ENCODE peak calls at places on chromosomes 16 and 17, in five cellular contexts. S is central memory CD4-positive, alpha-beta T cell; N is PC-3; E is left ventricle myocardium inferior; C is brain microvascular endothelial cell. Q is an unnamed sample.

GRCh38 chr16:47058295-47059086 is 85.0 kb upstream of the DNAJA2 start:
- DNase-seq in C (peak), E (no peak), N (no peak), S (no peak), Q (no peak)

GRCh38 chr17:11644265-11645212 is 46.3 kb downstream of the DNAH9 start:
- DNase-seq in C (peak), S (peak), E (peak), N (peak), Q (peak)

GRCh38 chr17:7573324-7574080 is 5.9 kb upstream of the CD68 start:
- DNase-seq in C (peak), S (peak), E (peak), N (peak), Q (peak)

GRCh38 chr16:24776486-24777220 is 47.2 kb downstream of the TNRC6A start:
- DNase-seq in E (peak), N (no peak), S (no peak), C (peak), Q (peak)

GRCh38 chr17:49582055-49582703 is 6.5 kb downstream of the NXPH3 start:
- DNase-seq in N (no peak), E (no peak), S (no peak), C (no peak), Q (no peak)

GRCh38 chr16:73020409-73020884 is 27.5 kb downstream of the ZFHX3 start:
- DNase-seq in N (peak), S (no peak), E (peak), C (peak), Q (peak)

GRCh38 chr17:48551601-48552452 is 6.9 kb upstream of the HOXB2 start:
- DNase-seq in C (no peak), S (no peak), E (no peak), N (no peak), Q (peak)

GRCh38 chr16:29007865-29008593 is 23.2 kb downstream of the LAT start:
- DNase-seq in S (peak), C (peak), E (no peak), N (peak), Q (peak)

GRCh38 chr17:76252040-76252954 is 12.0 kb upstream of the RNF157 start:
- DNase-seq in E (no peak), C (peak), N (peak), S (peak), Q (peak)

GRCh38 chr17:43556292-43556691 is 10.2 kb upstream of the ETV4 start:
- DNase-seq in E (no peak), C (no peak), N (peak), S (no peak), Q (no peak)

GRCh38 chr16:69286941-69287713 is 24.0 kb upstream of the VPS4A start:
- DNase-seq in N (peak), C (peak), S (peak), E (peak), Q (peak)

GRCh38 chr17:80850817-80851216 is 140.8 kb upstream of the CHMP6 start:
- DNase-seq in S (no peak), E (no peak), C (no peak), N (no peak), Q (no peak)

GRCh38 chr17:9865585-9865984 is 39.5 kb downstream of the RCVRN start:
- DNase-seq in N (no peak), E (no peak), S (no peak), C (no peak), Q (no peak)

GRCh38 chr16:73878616-73879015 is 418.0 kb upstream of the PSMD7 start:
- DNase-seq in S (no peak), C (peak), N (peak), E (no peak), Q (peak)

GRCh38 chr16:12220721-12221120 is 244.2 kb downstream of the SNX29 start:
- DNase-seq in S (no peak), N (no peak), C (no peak), E (no peak), Q (no peak)

GRCh38 chr17:62790554-62790953 is 17.6 kb downstream of the MARCHF10 start:
- DNase-seq in S (no peak), C (peak), N (peak), E (no peak), Q (peak)

GRCh38 chr16:49024016-49024415 is 257.6 kb downstream of the CBLN1 start:
- DNase-seq in N (no peak), S (no peak), C (no peak), E (no peak), Q (no peak)